ENCODE peak calls at places on chromosomes 6 and 20, in nine cellular contexts. F, L, E, Y, A, B, T, S and O are unnamed samples.

GRCh38 chr6:30657454-30657853 is 10.5 kb downstream of the C6orf136 start:
- DNase-seq in S (no peak), B (no peak), T (no peak), L (no peak), E (no peak), A (no peak), Y (no peak), F (no peak), O (no peak)

GRCh38 chr20:42846784-42847490 is 342.8 kb downstream of the PTPRT start:
- DNase-seq in B (no peak), F (no peak), T (no peak), A (no peak), S (no peak), L (no peak), Y (no peak), E (no peak), O (no peak)

GRCh38 chr20:32329817-32330554 is 28.1 kb upstream of the ASXL1 start:
- DNase-seq in E (no peak), S (no peak), T (no peak), A (no peak), B (no peak), Y (no peak), L (no peak), F (no peak), O (no peak)

GRCh38 chr6:34544776-34545471 is 11.2 kb downstream of the SPDEF start:
- DNase-seq in Y (no peak), E (no peak), A (no peak), F (no peak), L (no peak), B (no peak), T (no peak), S (no peak), O (no peak)

GRCh38 chr6:160050022-160050421 is 71.6 kb upstream of the SLC22A1 start:
- DNase-seq in Y (no peak), S (no peak), L (no peak), F (no peak), T (no peak), B (no peak), A (no peak), E (no peak), O (no peak)

GRCh38 chr6:155004017-155004416 is 8.9 kb downstream of the TIAM2 start:
- DNase-seq in Y (no peak), T (no peak), L (no peak), F (no peak), A (no peak), B (no peak), E (no peak), S (no peak), O (no peak)

GRCh38 chr20:60244373-60245146 is 286.3 kb downstream of the CDH26 start:
- DNase-seq in S (no peak), L (no peak), E (no peak), T (no peak), A (no peak), B (no peak), F (no peak), Y (no peak), O (no peak)

GRCh38 chr6:30763618-30764489 is 19.5 kb upstream of the IER3 start:
- DNase-seq in F (peak; percentile 70), Y (peak; percentile 72), S (no peak), B (no peak), E (no peak), A (no peak), L (peak; percentile 39), T (no peak), O (no peak)

GRCh38 chr6:92047886-92048285 is 1371.5 kb downstream of the EPHA7 start:
- DNase-seq in F (no peak), S (no peak), A (no peak), L (no peak), B (no peak), Y (peak; percentile 34), E (no peak), T (no peak), O (no peak)

GRCh38 chr6:114735118-114735730 is 392.4 kb upstream of the HS3ST5 start:
- DNase-seq in B (peak; percentile 22), F (no peak), L (no peak), T (no peak), E (no peak), Y (peak; percentile 2), A (no peak), S (no peak), O (no peak)

GRCh38 chr6:119440953-119441352 is 91.4 kb upstream of the MAN1A1 start:
- DNase-seq in A (no peak), E (no peak), L (no peak), S (no peak), Y (no peak), T (no peak), B (no peak), F (no peak), O (no peak)

GRCh38 chr6:79536615-79536968 is 638 bp downstream of the LCA5 start:
- DNase-seq in Y (peak; percentile 56), A (peak; percentile 46), S (no peak), E (no peak), L (peak; percentile 74), T (peak; percentile 20), B (no peak), F (peak; percentile 36), O (peak; percentile 8)

GRCh38 chr6:33714385-33715040 is 3.0 kb upstream of the UQCC2 start:
- DNase-seq in Y (no peak), S (no peak), L (no peak), B (no peak), F (no peak), A (no peak), E (no peak), T (no peak), O (peak; percentile 25)

GRCh38 chr20:44395183-44395962 is 39.9 kb downstream of the HNF4A start:
- DNase-seq in L (no peak), S (no peak), A (no peak), F (no peak), Y (no peak), B (no peak), T (no peak), E (no peak), O (no peak)

GRCh38 chr6:159595173-159595572 is 97.9 kb downstream of the SOD2 start:
- DNase-seq in Y (no peak), L (peak; percentile 87), B (no peak), E (peak; percentile 45), T (peak; percentile 84), S (no peak), F (no peak), A (no peak), O (no peak)

GRCh38 chr6:168320661-168321060 is 1.1 kb upstream of the DACT2 start:
- DNase-seq in A (no peak), L (no peak), B (no peak), S (no peak), F (no peak), T (no peak), Y (no peak), E (no peak), O (no peak)
- TF ChIP-seq EZH2phosphoT487 in A (no peak), L (no peak), B (no peak), S (no peak), F (no peak), T (no peak), Y (no peak), E (no peak), O (no peak)

DNA sequence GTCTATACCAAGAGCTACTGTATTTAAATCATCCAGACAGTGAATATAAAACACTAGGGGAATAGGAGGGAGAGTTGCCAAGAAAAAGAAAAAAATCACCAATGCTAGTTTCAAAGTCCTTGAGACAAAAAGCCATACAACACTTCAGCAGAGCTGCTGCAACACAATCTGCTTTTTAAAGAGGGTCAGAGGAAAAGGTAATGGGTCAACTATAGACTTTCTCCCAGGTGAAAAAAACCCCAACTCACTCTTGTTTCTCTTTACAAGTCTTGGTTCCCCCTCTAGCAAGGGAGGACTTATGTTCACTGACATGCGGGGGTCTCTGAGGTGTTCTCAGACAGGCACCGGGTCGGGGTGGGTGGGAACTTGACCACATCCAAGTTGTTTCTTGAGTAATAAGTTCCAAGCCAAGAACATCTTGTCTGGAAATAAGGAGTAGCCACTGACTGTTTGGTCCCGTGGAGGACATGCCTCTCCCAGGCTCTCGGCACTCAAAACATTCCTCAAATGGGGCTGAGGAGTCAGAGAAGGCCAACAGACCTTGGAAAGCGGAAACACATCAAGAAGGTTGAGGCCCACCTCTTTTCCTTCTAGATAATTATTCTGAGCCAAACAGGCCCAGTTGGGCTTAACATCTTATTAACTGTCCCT is 47.7 kb downstream of the GJA10 start:
- DNase-seq in B (no peak), A (no peak), T (no peak), E (no peak), F (no peak), Y (no peak), S (no peak), L (no peak), O (no peak)
- TF ChIP-seq EZH2phosphoT487 in B (no peak), A (no peak), T (no peak), E (no peak), F (no peak), Y (no peak), S (no peak), L (no peak), O (no peak)

GRCh38 chr6:26246553-26246952 is 118.4 kb upstream of the BTN3A2 start:
- DNase-seq in E (no peak), T (no peak), A (no peak), B (no peak), S (no peak), L (no peak), F (no peak), Y (no peak), O (no peak)

GRCh38 chr6:26243742-26244141 is 121.3 kb upstream of the BTN3A2 start:
- DNase-seq in L (no peak), B (no peak), A (no peak), S (no peak), Y (no peak), T (peak; percentile 26), E (no peak), F (peak; percentile 78), O (no peak)

GRCh38 chr6:26249709-26249958 is 115.4 kb upstream of the BTN3A2 start:
- DNase-seq in L (no peak), E (no peak), S (no peak), T (no peak), Y (no peak), F (no peak), A (peak; percentile 66), B (no peak), O (no peak)

GRCh38 chr6:26243132-26243531 is 121.9 kb upstream of the BTN3A2 start:
- DNase-seq in E (no peak), F (peak; percentile 78), L (no peak), A (no peak), T (peak; percentile 75), S (no peak), Y (no peak), B (no peak), O (no peak)

DNA sequence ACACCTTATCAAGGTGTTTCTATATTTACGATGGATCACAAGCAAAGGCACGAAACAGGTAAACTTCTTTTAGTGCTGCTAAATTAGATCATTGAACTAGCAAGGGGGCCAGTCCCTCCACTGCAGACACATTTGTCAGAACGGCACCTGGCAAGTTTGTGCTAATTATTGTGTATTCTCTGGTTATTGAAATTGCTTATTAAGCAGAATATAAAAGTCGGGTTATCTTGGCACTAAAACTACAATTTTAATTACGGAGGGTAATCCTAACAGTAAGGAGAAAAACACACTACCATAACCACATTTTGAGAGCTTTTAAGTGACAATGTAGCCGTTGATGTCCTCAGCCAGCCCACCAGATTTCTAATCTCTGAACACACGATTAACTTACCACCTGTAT is 118.9 kb upstream of the BTN3A2 start:
- DNase-seq in A (no peak), B (no peak), F (no peak), T (no peak), L (no peak), E (no peak), S (no peak), Y (no peak), O (no peak)
- TF ChIP-seq EZH2phosphoT487 in A (no peak), B (no peak), F (no peak), T (no peak), L (no peak), E (no peak), S (no peak), Y (no peak), O (no peak)

GRCh38 chr6:146423450-146423849 is 120.2 kb upstream of the RAB32 start:
- DNase-seq in S (no peak), B (no peak), L (no peak), A (no peak), F (no peak), Y (no peak), T (no peak), E (no peak), O (no peak)
- TF ChIP-seq EZH2phosphoT487 in S (no peak), B (no peak), L (no peak), A (no peak), F (no peak), Y (no peak), T (no peak), E (no peak), O (no peak)